ENCODE peak calls at places on chromosomes 2 and 18, in six cellular contexts. B is CD8-positive, alpha-beta memory T cell; M is left ventricle myocardium inferior; Q is stimulated activated CD4-positive, alpha-beta T cell treated with anti-CD3 and anti-CD28 coated beads, Interleukin-15, amount 100 ng/mL, for 24 hours; V is foreskin melanocyte; E is EL. X is an unnamed sample.

GRCh38 chr18:12336887-12337286 is 28.8 kb downstream of the TUBB6 start:
- DNase-seq in M (no peak), V (no peak), E (peak), Q (no peak), B (no peak), X (peak)

GRCh38 chr2:20617892-20618467 is 32.9 kb downstream of the HS1BP3 start:
- DNase-seq in B (no peak), Q (no peak), E (peak), V (peak), M (peak), X (peak)

GRCh38 chr2:136764397-136765255 is 719 bp upstream of the THSD7B start:
- DNase-seq in V (no peak), B (no peak), M (no peak), Q (peak), E (no peak), X (no peak)

GRCh38 chr18:22637787-22638186 is 220.1 kb upstream of the CTAGE1 start:
- DNase-seq in Q (no peak), V (no peak), M (no peak), B (no peak), E (peak), X (peak)

GRCh38 chr2:70959851-70960832 is 18.3 kb upstream of the ANKRD53 start:
- DNase-seq in B (no peak), Q (no peak), V (no peak), M (no peak), E (no peak), X (no peak)

GRCh38 chr2:225192869-225193268 is 150.6 kb upstream of the DOCK10 start:
- DNase-seq in V (no peak), B (no peak), Q (no peak), M (no peak), E (peak), X (peak)

GRCh38 chr2:84904717-84905174 is 710 bp upstream of the TMSB10 start:
- DNase-seq in M (peak), E (peak), Q (peak), B (peak), V (no peak), X (peak)

GRCh38 chr18:37661478-37661877 is 95.9 kb upstream of the CELF4 start:
- DNase-seq in B (no peak), Q (no peak), E (no peak), M (no peak), V (no peak), X (no peak)

GRCh38 chr2:40281021-40281940 is 170.6 kb downstream of the SLC8A1 start:
- DNase-seq in E (peak), M (no peak), Q (no peak), B (no peak), V (peak), X (peak)

GRCh38 chr2:42386684-42387083 is 25.7 kb upstream of the COX7A2L start:
- DNase-seq in B (no peak), E (no peak), M (no peak), Q (no peak), V (no peak), X (peak)

GRCh38 chr2:211755187-211755586 is 783.4 kb downstream of the ERBB4 start:
- DNase-seq in E (no peak), V (no peak), Q (no peak), B (no peak), M (no peak), X (no peak)

GRCh38 chr2:162126145-162126926 is 25.7 kb downstream of the GCG start:
- DNase-seq in V (no peak), B (no peak), Q (no peak), E (no peak), M (no peak), X (peak)

X was measured in fibroblast of mammary gland.